ENCODE peak calls at places on chromosomes 4 and X, in ten cellular contexts. V is Daoy; B is D341Med; Y is NCI-H1105; D is activated CD4-positive, alpha-beta T cell treated with anti-CD3 and anti-CD28 coated beads for 1 hour; A is stimulated activated CD4-positive, alpha-beta T cell treated with anti-CD3 and anti-CD28 coated beads, TNF-alpha, amount 100 ng/mL, for 1 hour; R is frontal cortex; O is neuronal stem cell; Q is EL; W is NCI-H1092. E is an unnamed sample.

GRCh38 chrX:118729043-118729652 is 1.7 kb downstream of the IL13RA1 start:
- DNase-seq in O (no peak), W (no peak), D (no peak), B (no peak), R (no peak), V (no peak), Y (no peak), Q (no peak), A (no peak), E (no peak)

GRCh38 chrX:139831017-139831416 is 101.8 kb downstream of the ATP11C start:
- DNase-seq in W (no peak), Q (no peak), O (no peak), B (no peak), A (no peak), V (no peak), Y (no peak), R (no peak), D (no peak), E (no peak)

GRCh38 chr4:78652282-78652876 is 100.8 kb downstream of the ANXA3 start:
- DNase-seq in W (no peak), O (no peak), Q (no peak), A (no peak), R (peak), Y (no peak), D (no peak), B (no peak), V (no peak), E (no peak)

GRCh38 chr4:134533068-134533467 is 331.5 kb upstream of the PABPC4L start:
- DNase-seq in V (no peak), B (no peak), Y (no peak), O (no peak), A (no peak), R (no peak), Q (no peak), D (no peak), W (no peak), E (no peak)

GRCh38 chr4:132417220-132417619 is 731.9 kb upstream of the PCDH10 start:
- DNase-seq in B (no peak), D (no peak), Y (no peak), W (no peak), Q (no peak), R (no peak), V (no peak), O (peak), A (no peak), E (no peak)

GRCh38 chrX:46250151-46250550 is 295.1 kb downstream of the ZNF674 start:
- DNase-seq in W (no peak), A (no peak), D (no peak), B (no peak), O (no peak), R (no peak), Y (no peak), V (no peak), Q (no peak), E (no peak)

GRCh38 chr4:88415982-88416381 is 37.3 kb downstream of the HERC6 start:
- DNase-seq in Y (no peak), D (no peak), W (no peak), R (no peak), Q (no peak), A (no peak), B (no peak), V (no peak), O (no peak), E (no peak)

GRCh38 chr4:71827811-71828210 is 43.9 kb upstream of the GC start:
- DNase-seq in A (no peak), Y (no peak), W (no peak), D (no peak), R (no peak), Q (no peak), O (no peak), V (no peak), B (no peak), E (no peak)

GRCh38 chr4:25448379-25449109 is 71.5 kb downstream of the ANAPC4 start:
- DNase-seq in Q (peak), A (no peak), O (no peak), V (peak), R (no peak), W (no peak), Y (no peak), D (no peak), B (no peak), E (no peak)

E was measured in Right ventricle myocardium inferior.